ENCODE peak calls at places on chromosomes 6 and 20, in six cellular contexts. T is right lobe of liver, Z is mesenchymal stem cell, P is pancreas, R is Caki2, N is GM20000. J is an unnamed sample.

GRCh38 chr6:96162711-96163120 is 146.9 kb downstream of the FUT9 start:
- DNase-seq in T (no peak), Z (no peak), P (no peak), R (no peak), N (no peak), J (no peak)

GRCh38 chr6:15399651-15400470 is 154.0 kb downstream of the JARID2 start:
- DNase-seq in T (peak), Z (peak), P (peak), R (no peak), N (no peak), J (no peak)

GRCh38 chr20:31860431-31861345 is 9.6 kb downstream of the DUSP15 start:
- DNase-seq in T (no peak), Z (no peak), P (no peak), R (peak), N (no peak), J (no peak)

GRCh38 chr6:88520445-88520844 is 354.3 kb upstream of the CNR1 start:
- DNase-seq in T (no peak), Z (no peak), P (no peak), R (no peak), N (no peak), J (no peak)

GRCh38 chr6:35302604-35303218 is 5.1 kb downstream of the DEF6 start:
- DNase-seq in T (no peak), Z (peak), P (no peak), R (peak), N (peak), J (peak)

GRCh38 chr6:38876470-38876869 is 161.4 kb downstream of the DNAH8 start:
- DNase-seq in T (no peak), Z (no peak), P (no peak), R (no peak), N (peak), J (no peak)

GRCh38 chr6:21741221-21742109 is 147.9 kb downstream of the SOX4 start:
- DNase-seq in T (no peak), Z (peak), P (no peak), R (no peak), N (no peak), J (no peak)

GRCh38 chr6:12092762-12093161 is 80.7 kb downstream of the HIVEP1 start:
- DNase-seq in T (no peak), Z (no peak), P (no peak), R (no peak), N (no peak), J (no peak)

GRCh38 chr6:69487688-69488087 is 309.1 kb downstream of the LMBRD1 start:
- DNase-seq in T (no peak), Z (no peak), P (no peak), R (no peak), N (no peak), J (peak)

GRCh38 chr20:59071224-59071623 is 28.6 kb upstream of the PRELID3B start:
- DNase-seq in T (no peak), Z (no peak), P (no peak), R (no peak), N (peak), J (no peak)

GRCh38 chr20:38825901-38826625 is 20.6 kb downstream of the PPP1R16B start:
- DNase-seq in T (no peak), Z (peak), P (no peak), R (peak), N (no peak), J (no peak)